ENCODE peak calls at places on chromosomes 3 and 15, in four cellular contexts. D, C, A and J are unnamed samples. For H3K27me3, the result is how much of the 10 kb centered on the place peaks cover.

GRCh38 chr3:150146891-150147761 is 176.4 kb upstream of the PFN2 start:
- DNase-seq in A (no peak), D (peak), C (peak), J (peak)

GRCh38 chr3:87191175-87191574 is 35.9 kb upstream of the CHMP2B start:
- DNase-seq in C (no peak), D (no peak), A (no peak), J (no peak)

GRCh38 chr15:79779739-79780138 is 117.1 kb downstream of the MTHFS start:
- DNase-seq in C (no peak), D (no peak), A (no peak), J (no peak)

GRCh38 chr3:191343115-191343514 is 12.8 kb upstream of the UTS2B start:
- DNase-seq in A (no peak), C (no peak), D (peak), J (no peak)

GRCh38 chr3:185423178-185423577 is 60.2 kb downstream of the MAP3K13 start:
- DNase-seq in D (peak), A (peak), C (peak), J (peak)

GRCh38 chr3:155313303-155313702 is 19.8 kb upstream of the STRIT1 start:
- DNase-seq in A (no peak), D (peak), C (no peak), J (no peak)

GRCh38 chr3:112390783-112391641 is 58.1 kb downstream of the CD200 start:
- DNase-seq in A (no peak), D (peak), C (peak), J (peak)

GRCh38 chr15:72341361-72341760 is 21.4 kb upstream of the CELF6 start:
- DNase-seq in D (peak), C (no peak), A (peak), J (peak)

GRCh38 chr3:103052236-103052830 is 617.5 kb downstream of the ZPLD1 start:
- DNase-seq in C (peak), A (peak), D (no peak), J (peak)

GRCh38 chr3:18445421-18446066 is 20.4 kb upstream of the SATB1 start:
- DNase-seq in A (peak), D (no peak), C (no peak), J (no peak)

GRCh38 chr3:191688756-191689433 is 227.9 kb downstream of the PYDC2 start:
- DNase-seq in A (no peak), C (no peak), D (no peak), J (no peak)

GRCh38 chr3:190038050-190038631 is 82.6 kb downstream of the P3H2 start:
- DNase-seq in D (peak), A (no peak), C (peak), J (peak)

DNA sequence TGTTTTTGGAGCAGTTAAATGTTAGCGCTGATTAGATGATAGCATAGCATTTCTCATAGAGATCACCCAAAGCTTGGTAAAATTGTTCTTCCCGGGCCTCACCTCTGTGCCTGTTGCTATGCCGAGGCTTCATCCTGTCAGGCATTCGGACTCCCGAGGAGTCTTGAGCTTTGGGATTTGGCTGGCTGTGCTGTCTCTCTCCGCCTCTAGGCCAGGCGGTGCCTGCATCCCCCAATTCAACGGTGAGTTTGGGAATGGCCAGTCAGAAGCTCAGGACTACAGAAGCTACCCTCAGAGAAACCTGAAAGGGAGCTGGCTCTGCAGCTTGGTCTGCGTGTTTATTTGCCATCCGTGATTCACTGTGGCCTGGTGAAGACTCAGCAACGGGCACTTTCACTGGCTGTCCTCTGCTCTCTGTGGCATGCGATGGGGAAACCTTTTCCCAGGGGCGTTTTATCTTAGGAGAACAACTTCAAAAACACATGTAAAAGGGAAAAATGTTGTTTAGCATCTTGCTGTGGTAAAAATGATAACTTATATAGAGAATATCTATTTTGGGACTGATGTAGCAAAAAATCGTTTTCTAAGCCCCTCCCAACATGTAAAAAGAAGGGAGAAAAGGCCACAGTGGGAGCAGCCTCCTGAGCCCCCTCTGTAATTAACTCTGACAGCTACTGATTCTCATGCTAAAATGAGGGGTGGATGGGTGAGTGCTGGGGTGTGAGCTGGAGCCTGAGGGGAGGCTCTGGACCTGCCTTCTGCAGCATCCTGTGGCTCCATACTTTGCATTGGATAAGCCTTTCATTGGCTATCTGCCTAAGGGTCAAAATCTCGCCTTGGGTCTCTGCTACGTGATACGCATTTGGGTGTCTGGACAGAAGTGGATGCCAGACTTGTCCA is 103.3 kb upstream of the KLHL25 start:
- DNase-seq in C (no peak), D (no peak), A (no peak), J (peak)
- H3K4me3 ChIP-seq in C (no peak), D (no peak), A (no peak), J (no peak)

GRCh38 chr3:198090795-198091194 is 130.8 kb downstream of the LMLN start:
- DNase-seq in D (no peak), C (no peak), A (no peak), J (no peak)

GRCh38 chr3:198096015-198096414 is 136.0 kb downstream of the LMLN start:
- DNase-seq in A (no peak), C (no peak), D (no peak), J (no peak)

GRCh38 chr3:198093082-198093679 is 133.2 kb downstream of the LMLN start:
- DNase-seq in A (no peak), D (no peak), C (no peak), J (no peak)

GRCh38 chr3:198088421-198088955 is 128.5 kb downstream of the LMLN start:
- DNase-seq in D (no peak), A (no peak), C (no peak), J (no peak)

DNA sequence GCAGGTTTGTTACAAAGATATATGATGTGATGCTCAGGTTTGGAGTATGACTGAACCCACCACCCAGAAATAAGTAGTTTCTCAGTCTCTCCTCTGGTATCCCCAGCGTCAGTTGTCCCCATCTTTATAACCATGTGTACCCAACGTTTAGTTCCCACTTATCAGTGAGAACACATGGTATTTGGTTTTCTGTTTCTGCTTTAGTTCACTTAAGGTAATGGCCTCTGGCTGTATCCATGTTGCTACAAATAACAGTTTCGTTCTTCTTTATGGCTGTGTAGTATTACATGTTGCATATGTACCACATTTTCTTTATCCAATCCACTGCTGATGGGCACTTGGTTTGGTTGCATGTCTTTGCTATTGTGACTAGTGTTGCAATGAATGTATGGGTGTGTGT is 132.3 kb downstream of the LMLN start:
- DNase-seq in A (no peak), D (no peak), C (no peak), J (no peak)
- H3K27me3 ChIP-seq in A (under half), D (half or more), C (under half), J (half or more)

GRCh38 chr3:100525753-100526612 is 33.6 kb downstream of the TMEM45A start:
- DNase-seq in C (peak), D (peak), A (peak), J (peak)
- H3K4me3 ChIP-seq in C (peak), D (no peak), A (no peak), J (peak)

DNA sequence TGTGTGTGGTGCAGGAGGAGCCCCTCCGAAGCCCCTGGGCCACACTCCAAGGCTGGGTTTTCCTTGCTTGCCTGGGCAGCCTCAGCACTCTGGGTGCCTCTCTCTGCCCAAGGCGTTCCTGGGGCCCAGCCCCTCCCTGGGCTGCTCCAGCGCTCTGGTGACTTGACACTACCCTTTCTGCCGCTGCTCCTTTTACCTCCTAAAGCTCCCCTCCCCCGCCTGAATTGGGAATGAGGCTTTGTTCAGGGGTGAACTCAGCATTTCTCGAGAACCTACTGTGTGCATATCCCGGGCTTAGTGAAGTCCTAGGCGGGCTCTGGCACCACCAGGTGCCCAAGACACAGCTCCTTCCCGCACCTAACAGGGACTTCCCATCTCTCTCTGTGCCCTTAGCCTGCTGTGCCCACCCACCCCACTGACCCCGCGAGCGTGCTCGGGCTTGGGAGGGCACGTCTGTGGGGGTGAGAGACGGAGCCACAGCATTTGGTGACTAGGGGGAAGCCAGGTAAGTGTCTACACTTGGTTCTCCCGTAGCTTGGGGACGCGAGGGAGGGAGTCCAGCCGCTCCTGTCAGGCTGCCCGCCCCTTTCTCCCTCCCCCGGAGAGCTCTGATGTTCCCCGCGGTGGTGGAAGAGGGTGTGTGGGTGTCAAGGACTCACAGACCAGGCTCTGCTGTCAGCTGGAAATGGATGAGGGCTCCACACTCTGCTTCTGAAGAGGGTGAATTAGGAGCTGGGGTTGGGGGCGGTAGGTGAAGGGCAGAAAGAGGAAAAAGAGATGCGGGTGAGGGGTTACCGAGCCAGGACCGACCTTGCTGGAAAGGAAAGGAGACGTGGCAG is 1.1 kb upstream of the BAHD1 start:
- DNase-seq in A (peak), C (no peak), D (peak), J (peak)
- H3K27me3 ChIP-seq in A (under half), C (under half), D (under half), J (under half)

GRCh38 chr3:48695113-48695753 is 9.5 kb upstream of the NCKIPSD start:
- DNase-seq in D (no peak), C (peak), A (peak), J (peak)
- H3K4me3 ChIP-seq in D (no peak), C (peak), A (no peak), J (peak)

GRCh38 chr15:29225534-29226224 is 43.9 kb downstream of the NSMCE3 start:
- DNase-seq in A (no peak), D (no peak), C (no peak), J (no peak)

GRCh38 chr15:29220852-29221251 is 48.8 kb downstream of the NSMCE3 start:
- DNase-seq in A (no peak), C (no peak), D (no peak), J (no peak)

GRCh38 chr15:29222129-29222853 is 47.3 kb downstream of the NSMCE3 start:
- DNase-seq in D (no peak), A (no peak), C (no peak), J (no peak)

GRCh38 chr15:29223640-29224039 is 46.0 kb downstream of the NSMCE3 start:
- DNase-seq in C (no peak), D (no peak), A (no peak), J (no peak)

DNA sequence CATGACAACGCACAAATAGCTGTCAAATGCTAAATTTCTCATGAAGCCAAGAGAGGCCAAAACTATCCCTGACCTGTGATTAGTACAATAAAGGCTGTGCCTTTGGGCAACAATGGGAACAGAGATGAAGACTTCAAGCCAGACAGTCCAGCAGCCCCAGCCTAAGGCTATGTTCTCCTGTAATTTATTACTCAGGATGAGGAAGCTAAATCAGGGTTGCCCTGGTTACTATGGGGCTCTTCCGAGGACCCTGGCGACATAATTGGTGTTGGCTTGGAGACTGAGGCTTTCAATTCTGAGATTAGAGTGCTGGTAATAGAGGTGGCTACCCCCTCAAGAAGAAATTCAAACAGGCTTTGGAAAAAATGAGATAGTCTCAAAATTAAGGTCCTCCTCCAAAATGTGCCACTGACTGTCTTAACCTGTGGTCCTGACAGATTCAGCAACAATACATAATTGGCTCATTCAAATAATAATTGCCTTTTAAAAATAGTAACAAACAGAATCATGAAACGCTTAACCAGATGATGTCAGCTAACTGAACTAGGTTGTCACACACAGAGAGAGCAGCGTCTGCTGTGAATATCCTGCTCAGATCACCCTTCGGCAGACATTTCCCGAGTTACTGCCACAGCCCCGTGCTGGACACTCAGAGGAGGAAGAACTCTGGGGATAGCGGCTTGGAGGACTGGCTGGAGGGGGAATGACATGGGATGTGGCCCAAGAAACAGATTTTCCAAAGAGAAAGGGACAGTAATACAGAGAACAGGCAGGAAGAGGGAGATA is 43.0 kb downstream of the NSMCE3 start:
- DNase-seq in A (no peak), C (no peak), D (no peak), J (no peak)
- H3K27me3 ChIP-seq in A (under half), C (under half), D (half or more), J (under half)

GRCh38 chr15:42914728-42915497 is 5.7 kb downstream of the TTBK2 start:
- DNase-seq in D (no peak), A (no peak), C (no peak), J (no peak)
- H3K4me3 ChIP-seq in D (no peak), A (no peak), C (no peak), J (no peak)

DNA sequence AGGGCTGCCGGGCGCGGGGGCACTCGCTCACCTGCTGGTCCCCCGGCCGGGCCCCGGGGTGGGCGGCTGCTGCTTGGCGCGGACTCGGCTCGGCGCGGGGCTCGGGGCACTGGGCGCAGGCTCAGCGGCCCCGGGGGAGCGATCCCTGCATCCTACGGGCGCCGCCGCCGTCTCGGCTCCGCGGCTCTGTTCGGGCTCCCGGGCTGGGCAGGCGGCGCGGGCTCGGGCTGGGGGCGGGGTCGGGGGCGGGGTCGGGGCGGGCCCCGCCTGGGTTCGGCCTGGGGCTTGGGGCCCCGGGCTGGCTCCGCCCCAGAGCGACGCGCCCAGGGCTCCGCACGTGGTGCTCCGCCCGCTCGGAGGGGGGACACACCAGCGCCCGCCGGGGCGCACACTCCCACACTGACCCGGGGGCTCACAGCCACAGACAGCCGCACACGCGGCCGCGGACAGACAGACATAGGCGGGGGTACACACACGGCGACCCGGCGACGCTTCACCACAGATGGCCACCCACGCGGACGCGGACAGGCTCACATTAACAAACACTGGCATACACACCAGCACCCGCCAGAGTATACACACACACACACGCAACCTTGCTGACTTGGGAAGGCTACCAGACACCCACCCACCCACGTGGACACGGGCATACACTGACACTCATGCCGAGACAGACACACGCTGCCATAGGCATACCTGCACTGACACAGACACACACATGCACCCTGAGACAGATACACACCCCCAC is at the start of gene SCN5A:
- DNase-seq in A (peak), D (peak), C (no peak), J (peak)
- H3K27me3 ChIP-seq in A (under half), D (half or more), C (half or more), J (half or more)

GRCh38 chr15:65804252-65804931 is 12.3 kb upstream of the DENND4A start:
- DNase-seq in D (no peak), A (no peak), C (no peak), J (peak)
- H3K4me3 ChIP-seq in D (no peak), A (no peak), C (no peak), J (peak)